ENCODE peak calls at places on chromosomes 1 and 21, in four cellular contexts. P, X, L and Z are unnamed samples.

GRCh38 chr1:37096523-37096922 is 62.2 kb upstream of the GRIK3 start:
- DNase-seq in P (no peak), X (peak), L (peak), Z (no peak)

GRCh38 chr1:200245492-200245891 is 164.3 kb downstream of the ZNF281 start:
- DNase-seq in P (peak), X (peak), L (no peak), Z (peak)

GRCh38 chr1:205354259-205354904 is 2.3 kb downstream of the KLHDC8A start:
- DNase-seq in P (peak), X (peak), L (peak), Z (peak)

GRCh38 chr1:154442006-154442740 is 37.0 kb downstream of the IL6R start:
- DNase-seq in P (no peak), X (peak), L (peak), Z (no peak)

GRCh38 chr1:84582802-84583587 is 8.8 kb upstream of the CTBS start:
- DNase-seq in P (no peak), X (peak), L (no peak), Z (peak)

GRCh38 chr1:63935148-63935547 is 161.3 kb downstream of the ROR1 start:
- DNase-seq in P (peak), X (peak), L (no peak), Z (no peak)

GRCh38 chr21:43919871-43920801 is 55.1 kb downstream of the AGPAT3 start:
- DNase-seq in P (no peak), X (no peak), L (no peak), Z (no peak)

GRCh38 chr1:32651461-32652073 is 559 bp downstream of the RBBP4 start:
- DNase-seq in P (no peak), X (peak), L (no peak), Z (no peak)

GRCh38 chr21:15943009-15943666 is 213.4 kb downstream of the USP25 start:
- DNase-seq in P (peak), X (peak), L (no peak), Z (peak)

GRCh38 chr1:185284106-185284505 is 32.9 kb downstream of the IVNS1ABP start:
- DNase-seq in P (no peak), X (no peak), L (no peak), Z (no peak)

GRCh38 chr1:52551476-52552235 is 1.2 kb downstream of the TUT4 start:
- DNase-seq in P (peak), X (peak), L (peak), Z (peak)

DNA sequence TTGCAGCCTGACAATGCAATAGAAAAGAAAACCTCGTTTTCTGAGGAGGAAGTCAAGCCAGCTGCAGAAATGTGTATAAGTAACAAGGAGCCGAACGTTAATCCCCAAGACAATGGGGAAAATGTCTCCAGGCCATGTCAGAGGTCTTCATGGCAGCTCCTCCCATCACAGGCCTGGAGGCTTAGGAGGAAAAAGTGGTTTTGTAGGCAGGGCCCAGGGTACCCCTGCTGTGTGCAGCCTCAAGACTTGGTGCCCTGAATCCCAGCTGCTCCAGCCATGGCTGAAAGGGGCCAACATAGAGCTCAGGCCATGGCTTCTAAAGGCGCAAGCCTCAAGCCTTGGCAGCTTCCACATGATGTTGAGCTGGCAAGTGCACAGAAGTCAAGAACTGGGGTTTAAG is 78.0 kb upstream of the HOOK1 start:
- DNase-seq in P (no peak), X (no peak), L (no peak), Z (no peak)
- H3K4me2 ChIP-seq in P (no peak), X (no peak), L (no peak), Z (no peak)

DNA sequence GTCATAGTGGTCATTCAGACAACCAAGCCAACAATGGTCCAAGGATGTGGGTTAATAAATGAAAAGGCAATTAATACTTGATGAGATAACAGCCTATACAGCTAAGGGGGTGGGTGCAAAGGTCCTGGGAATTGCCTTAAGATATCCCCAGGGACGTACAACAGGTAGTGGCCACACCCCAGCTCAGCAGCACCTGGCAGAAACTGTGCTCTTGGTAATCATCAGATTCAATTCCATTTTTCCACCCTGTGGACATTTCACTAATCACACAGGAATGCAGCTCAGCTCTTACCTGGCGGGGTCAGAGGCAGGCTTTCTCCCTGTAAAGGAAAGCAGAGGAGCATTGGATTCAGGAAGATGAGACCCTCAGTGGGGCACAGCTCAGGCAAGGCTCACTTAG is 32.9 kb downstream of the FCRL5 start:
- DNase-seq in P (peak), X (no peak), L (no peak), Z (no peak)
- H3K27ac ChIP-seq in P (no peak), X (no peak), L (no peak), Z (no peak)

DNA sequence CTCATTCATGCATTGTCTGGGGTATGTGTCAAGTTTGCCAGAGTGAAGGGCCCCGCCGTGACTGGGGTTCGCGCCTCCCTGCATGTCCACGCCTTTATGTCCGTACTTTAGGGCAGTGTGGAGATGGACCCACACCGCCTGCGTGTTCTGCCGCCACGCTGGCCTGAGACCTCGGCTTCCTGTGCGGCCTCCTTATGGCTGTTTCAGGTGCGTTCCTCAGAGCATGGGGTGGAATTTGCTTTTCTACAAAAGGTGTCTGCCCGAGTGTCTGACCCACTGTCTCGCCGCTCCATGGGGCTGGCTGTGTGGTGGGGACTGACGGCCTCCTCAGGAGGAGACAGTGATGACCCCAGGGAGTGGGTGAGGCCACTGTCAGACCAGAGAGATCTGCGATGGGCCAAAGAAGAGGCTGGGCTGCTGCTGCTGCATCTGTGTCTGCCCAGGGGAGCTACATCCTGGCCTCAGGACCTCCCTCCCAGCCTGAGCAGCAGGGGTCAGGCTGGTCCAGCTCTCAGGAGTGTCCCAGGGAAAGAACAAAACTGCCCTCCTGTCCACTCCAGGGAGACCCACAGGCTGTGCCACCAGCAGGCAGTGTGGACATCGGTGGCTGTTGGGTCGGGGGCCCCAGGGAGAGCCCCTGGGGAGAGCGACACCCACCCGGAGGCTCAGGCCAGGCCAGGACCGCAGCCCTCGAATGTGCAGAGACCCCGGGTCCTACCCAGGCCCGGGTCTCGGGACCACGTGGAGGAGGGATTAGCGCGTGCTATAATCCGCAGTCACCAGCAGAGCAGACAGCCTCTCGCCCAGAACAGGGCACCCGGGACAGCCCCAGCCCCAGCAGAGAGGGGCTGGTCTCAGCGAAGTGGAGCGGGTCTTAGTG is 9.8 kb upstream of the SLC19A1 start:
- DNase-seq in P (no peak), X (no peak), L (no peak), Z (no peak)
- H3K4me2 ChIP-seq in P (no peak), X (peak), L (no peak), Z (no peak)

DNA sequence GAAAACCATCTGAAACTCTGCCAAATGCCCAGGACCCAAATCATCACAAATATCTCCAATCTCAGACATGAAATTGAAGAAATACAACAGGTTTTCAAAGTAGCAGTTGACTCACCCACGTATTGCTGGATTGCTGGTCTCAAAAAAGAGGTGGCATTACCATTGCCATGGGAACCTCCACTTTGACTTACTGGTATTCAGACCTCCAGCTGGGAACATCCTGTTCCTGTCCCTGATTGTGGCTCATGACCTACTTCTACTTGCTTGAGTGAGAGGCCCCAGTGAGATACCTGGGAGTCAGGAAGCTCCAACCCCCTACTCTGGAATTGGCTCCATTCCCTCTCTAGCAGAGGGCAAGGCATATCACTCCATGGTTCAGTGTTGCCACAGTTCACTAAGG is 64.6 kb downstream of the NMNAT2 start:
- DNase-seq in P (no peak), X (no peak), L (peak), Z (no peak)
- H3K27ac ChIP-seq in P (no peak), X (no peak), L (no peak), Z (no peak)